ENCODE peak calls at places on chromosomes 1 and 21, in ten cellular contexts. X is body of pancreas, S is prostate gland, I is uterus, K is transverse colon, Z is right lobe of liver, B is esophagus squamous epithelium, Q is IMR-90, J is endothelial cell of umbilical vein, P is Peyer's patch. O is an unnamed sample.

GRCh38 chr1:36699113-36699512 is 216.4 kb upstream of the CSF3R start:
- DNase-seq in S (no peak), K (no peak), I (no peak), Z (no peak), J (no peak), X (no peak), B (no peak), Q (no peak), P (no peak), O (no peak)

GRCh38 chr1:182707116-182707515 is 22.7 kb upstream of the RGS8 start:
- DNase-seq in I (no peak), Z (peak; percentile 69), X (peak; percentile 66), B (no peak), K (no peak), P (no peak), Q (no peak), J (no peak), S (peak; percentile 74), O (no peak)

GRCh38 chr1:24277420-24278169 is 41.6 kb upstream of the GRHL3 start:
- DNase-seq in S (no peak), Q (peak; percentile 29), X (no peak), B (no peak), P (no peak), I (no peak), J (no peak), Z (no peak), K (no peak), O (peak; percentile 4)

GRCh38 chr1:222817529-222817928 is 2.7 kb downstream of the DISP1 start:
- DNase-seq in J (peak; percentile 76), Z (no peak), P (no peak), I (no peak), X (no peak), Q (peak; percentile 99), K (no peak), S (no peak), B (no peak), O (no peak)

GRCh38 chr1:49424782-49425181 is 599.0 kb downstream of the AGBL4 start:
- DNase-seq in Z (no peak), P (no peak), K (no peak), S (no peak), B (no peak), X (no peak), I (no peak), J (no peak), Q (no peak), O (no peak)

GRCh38 chr1:233679030-233679429 is 65.1 kb downstream of the KCNK1 start:
- DNase-seq in P (no peak), I (no peak), S (no peak), Z (no peak), X (no peak), B (no peak), Q (no peak), K (no peak), J (no peak), O (no peak)

GRCh38 chr1:117607471-117607870 is 1.6 kb downstream of the TENT5C start:
- DNase-seq in X (peak; percentile 69), Z (no peak), P (peak; percentile 74), S (peak; percentile 56), B (no peak), K (peak; percentile 71), J (no peak), Q (no peak), I (peak; percentile 17), O (no peak)

GRCh38 chr1:234413485-234413884 is 40.2 kb downstream of the COA6 start:
- DNase-seq in B (no peak), K (no peak), J (no peak), S (no peak), Z (no peak), X (no peak), I (no peak), Q (no peak), P (no peak), O (no peak)

GRCh38 chr1:156661932-156662587 is 15.1 kb downstream of the NES start:
- DNase-seq in S (no peak), X (no peak), J (no peak), Z (no peak), K (no peak), P (no peak), I (no peak), Q (peak; percentile 60), B (no peak), O (no peak)

GRCh38 chr1:184223216-184223615 is 163.6 kb upstream of the C1orf21 start:
- DNase-seq in S (no peak), P (no peak), Q (no peak), J (no peak), K (no peak), I (peak; percentile 16), Z (no peak), X (no peak), B (no peak), O (no peak)

DNA sequence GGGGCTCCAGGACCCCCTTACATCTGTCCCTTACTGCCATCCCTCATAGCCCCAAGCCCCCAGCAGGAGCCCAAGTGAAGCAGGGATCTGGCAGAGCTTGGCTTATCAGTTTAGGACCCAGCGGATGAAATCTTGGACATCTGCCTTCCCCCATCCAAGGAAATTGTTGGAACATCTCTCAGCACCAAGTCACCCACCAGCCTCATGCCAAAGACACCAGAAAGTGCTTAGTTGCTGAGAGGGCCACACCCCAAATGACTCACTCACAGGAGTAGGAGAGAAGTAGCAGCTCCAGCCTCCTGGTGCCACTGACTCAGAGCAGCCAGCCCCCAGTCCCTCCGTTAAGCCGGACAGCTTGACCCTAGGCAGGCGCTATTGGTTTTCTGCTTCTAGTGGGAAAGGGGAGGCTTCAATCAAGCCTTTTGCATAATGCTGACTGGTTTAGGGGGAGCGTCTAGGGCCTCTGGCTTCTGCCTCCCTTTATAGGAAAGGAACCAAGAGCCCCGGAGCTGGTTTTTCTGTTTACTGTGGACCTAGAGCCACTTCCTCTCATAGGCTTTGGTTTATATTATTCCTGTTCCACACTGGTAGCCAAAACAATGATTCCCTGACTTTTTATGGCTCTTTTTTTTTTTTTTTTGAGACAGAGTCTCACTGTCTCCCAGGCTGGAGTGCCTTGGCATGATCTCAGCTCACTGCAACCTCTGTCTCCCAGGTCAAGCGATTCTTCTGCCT is 114.2 kb upstream of the IPO9 start:
- DNase-seq in P (peak; percentile 23), S (no peak), Q (peak; percentile 100), J (peak; percentile 91), I (peak; percentile 84), Z (no peak), B (peak; percentile 41), X (peak; percentile 92), K (peak; percentile 74), O (peak; percentile 97)
- TF ChIP-seq POLR2A in P (peak; percentile 24), S (no peak), Q (no peak), J (peak; percentile 59), I (peak; percentile 33), Z (no peak), B (peak; percentile 37), X (no peak), K (peak; percentile 17), O (no peak)

GRCh38 chr1:91513160-91513559 is 12.5 kb downstream of the CDC7 start:
- DNase-seq in J (peak; percentile 43), B (no peak), X (no peak), P (no peak), Z (no peak), I (no peak), K (no peak), Q (peak; percentile 52), S (no peak), O (no peak)
- TF ChIP-seq CTCF in J (peak; percentile 5), B (peak; percentile 41), X (peak; percentile 27), P (peak; percentile 33), Z (peak; percentile 42), I (peak; percentile 67), K (peak; percentile 39), Q (peak; percentile 57), S (no peak), O (peak; percentile 37)

GRCh38 chr1:56189454-56189853 is 389.9 kb downstream of the PLPP3 start:
- DNase-seq in Z (no peak), X (no peak), J (no peak), S (no peak), K (no peak), I (no peak), Q (no peak), P (no peak), B (no peak), O (no peak)
- H3K4me1 ChIP-seq in Z (no peaks in the 10 kb centered on the region), X (no peaks in the 10 kb centered on the region), J (no peaks in the 10 kb centered on the region), S (no peaks in the 10 kb centered on the region), K (no peaks in the 10 kb centered on the region), I (no peaks in the 10 kb centered on the region), Q (peaks cover 4% of the 10 kb centered on the region), P (no peaks in the 10 kb centered on the region), B (no peaks in the 10 kb centered on the region), O (no peaks in the 10 kb centered on the region)

GRCh38 chr1:29235955-29236742 is at the start of gene PTPRU:
- DNase-seq in I (peak; percentile 87), S (peak; percentile 75), Z (peak; percentile 87), Q (peak; percentile 58), J (peak; percentile 59), P (peak; percentile 64), B (no peak), X (peak; percentile 85), K (peak; percentile 84), O (peak; percentile 90)
- TF ChIP-seq POLR2A in I (peak; percentile 80), S (peak; percentile 64), Z (peak; percentile 61), Q (peak; percentile 36), J (no peak), P (no peak), B (no peak), X (no peak), K (no peak), O (no peak)

GRCh38 chr21:42887321-42887720 is 5.8 kb upstream of the NDUFV3 start:
- DNase-seq in Q (no peak), J (no peak), Z (no peak), X (no peak), B (no peak), K (no peak), I (no peak), S (no peak), P (no peak), O (no peak)

GRCh38 chr21:42892582-42892930 is 553 bp upstream of the NDUFV3 start:
- DNase-seq in K (no peak), X (no peak), I (no peak), P (no peak), Q (no peak), J (no peak), B (no peak), S (no peak), Z (no peak), O (no peak)

GRCh38 chr21:42892931-42893660 is at the start of gene NDUFV3:
- DNase-seq in B (peak; percentile 96), Z (peak; percentile 100), P (peak; percentile 100), X (peak; percentile 100), K (peak; percentile 100), I (peak; percentile 100), J (peak; percentile 99), S (peak; percentile 100), Q (peak; percentile 96), O (peak; percentile 100)
- TF ChIP-seq CTCF in B (no peak), Z (no peak), P (peak; percentile 18), X (no peak), K (no peak), I (no peak), J (no peak), S (no peak), Q (no peak), O (no peak)

O was measured in sigmoid colon.